ENCODE peak calls at places on chromosomes 7 and 10, in six cellular contexts. One of them, this sample, is unnamed.

GRCh38 chr7:26212921-26213718 is 11.6 kb downstream of the CBX3 start:
- ATAC-seq in CD4-positive, alpha-beta T cell: no peak
- ATAC-seq in CD8-positive, alpha-beta T cell: no peak
- ATAC-seq in HepG2: no peak
- ATAC-seq in memory B cell: no peak
- ATAC-seq in activated CD8-positive, alpha-beta T cell treated with anti-CD3 and anti-CD28 coated beads for 36 hours: no peak
- ATAC-seq in this sample: no peak

GRCh38 chr7:150325110-150325611 is 1.8 kb upstream of the ACTR3C start:
- ATAC-seq in CD4-positive, alpha-beta T cell: no peak
- ATAC-seq in activated CD8-positive, alpha-beta T cell treated with anti-CD3 and anti-CD28 coated beads for 36 hours: no peak
- ATAC-seq in HepG2: no peak
- ATAC-seq in CD8-positive, alpha-beta T cell: no peak
- ATAC-seq in memory B cell: no peak
- ATAC-seq in this sample: peak; percentile 48

GRCh38 chr10:4086041-4086886 is 301.3 kb upstream of the KLF6 start:
- ATAC-seq in CD8-positive, alpha-beta T cell: no peak
- ATAC-seq in memory B cell: no peak
- ATAC-seq in CD4-positive, alpha-beta T cell: no peak
- ATAC-seq in activated CD8-positive, alpha-beta T cell treated with anti-CD3 and anti-CD28 coated beads for 36 hours: no peak
- ATAC-seq in HepG2: no peak
- ATAC-seq in this sample: no peak

GRCh38 chr10:26430641-26431163 is 7.4 kb upstream of the APBB1IP start:
- ATAC-seq in CD4-positive, alpha-beta T cell: peak; percentile 39
- ATAC-seq in CD8-positive, alpha-beta T cell: peak; percentile 83
- ATAC-seq in memory B cell: peak; percentile 98
- ATAC-seq in HepG2: no peak
- ATAC-seq in activated CD8-positive, alpha-beta T cell treated with anti-CD3 and anti-CD28 coated beads for 36 hours: peak; percentile 97
- ATAC-seq in this sample: peak; percentile 58

GRCh38 chr10:68095176-68095575 is 14.1 kb upstream of the MYPN start:
- ATAC-seq in HepG2: no peak
- ATAC-seq in CD8-positive, alpha-beta T cell: no peak
- ATAC-seq in memory B cell: no peak
- ATAC-seq in activated CD8-positive, alpha-beta T cell treated with anti-CD3 and anti-CD28 coated beads for 36 hours: no peak
- ATAC-seq in CD4-positive, alpha-beta T cell: no peak
- ATAC-seq in this sample: no peak

GRCh38 chr10:4652111-4653010 is 173.6 kb upstream of the AKR1E2 start:
- ATAC-seq in activated CD8-positive, alpha-beta T cell treated with anti-CD3 and anti-CD28 coated beads for 36 hours: peak; percentile 88
- ATAC-seq in CD4-positive, alpha-beta T cell: no peak
- ATAC-seq in memory B cell: no peak
- ATAC-seq in HepG2: no peak
- ATAC-seq in CD8-positive, alpha-beta T cell: no peak
- ATAC-seq in this sample: no peak

GRCh38 chr7:100373261-100373831 is at the start of gene PILRA:
- ATAC-seq in CD8-positive, alpha-beta T cell: no peak
- ATAC-seq in HepG2: peak; percentile 45
- ATAC-seq in memory B cell: no peak
- ATAC-seq in CD4-positive, alpha-beta T cell: no peak
- ATAC-seq in activated CD8-positive, alpha-beta T cell treated with anti-CD3 and anti-CD28 coated beads for 36 hours: no peak
- ATAC-seq in this sample: peak; percentile 50

GRCh38 chr10:29857843-29858242 is 201.5 kb downstream of the JCAD start:
- ATAC-seq in HepG2: no peak
- ATAC-seq in CD8-positive, alpha-beta T cell: no peak
- ATAC-seq in activated CD8-positive, alpha-beta T cell treated with anti-CD3 and anti-CD28 coated beads for 36 hours: no peak
- ATAC-seq in memory B cell: no peak
- ATAC-seq in CD4-positive, alpha-beta T cell: no peak
- ATAC-seq in this sample: no peak

GRCh38 chr7:126702242-126703016 is 550.3 kb downstream of the GRM8 start:
- ATAC-seq in activated CD8-positive, alpha-beta T cell treated with anti-CD3 and anti-CD28 coated beads for 36 hours: no peak
- ATAC-seq in CD4-positive, alpha-beta T cell: no peak
- ATAC-seq in memory B cell: no peak
- ATAC-seq in HepG2: no peak
- ATAC-seq in CD8-positive, alpha-beta T cell: no peak
- ATAC-seq in this sample: no peak

GRCh38 chr7:115229401-115230083 is 307.6 kb downstream of the MDFIC start:
- ATAC-seq in CD8-positive, alpha-beta T cell: no peak
- ATAC-seq in activated CD8-positive, alpha-beta T cell treated with anti-CD3 and anti-CD28 coated beads for 36 hours: no peak
- ATAC-seq in CD4-positive, alpha-beta T cell: peak; percentile 52
- ATAC-seq in memory B cell: no peak
- ATAC-seq in HepG2: no peak
- ATAC-seq in this sample: no peak

GRCh38 chr7:102208826-102209225 is 77.8 kb upstream of the SH2B2 start:
- ATAC-seq in activated CD8-positive, alpha-beta T cell treated with anti-CD3 and anti-CD28 coated beads for 36 hours: no peak
- ATAC-seq in HepG2: no peak
- ATAC-seq in CD4-positive, alpha-beta T cell: no peak
- ATAC-seq in CD8-positive, alpha-beta T cell: no peak
- ATAC-seq in memory B cell: no peak
- ATAC-seq in this sample: no peak

GRCh38 chr10:27687808-27688207 is 57.8 kb downstream of the MKX start:
- ATAC-seq in CD4-positive, alpha-beta T cell: no peak
- ATAC-seq in CD8-positive, alpha-beta T cell: no peak
- ATAC-seq in HepG2: no peak
- ATAC-seq in activated CD8-positive, alpha-beta T cell treated with anti-CD3 and anti-CD28 coated beads for 36 hours: no peak
- ATAC-seq in memory B cell: no peak
- ATAC-seq in this sample: peak; percentile 36

GRCh38 chr7:155665957-155666287 is 21.5 kb downstream of the RBM33 start:
- ATAC-seq in CD8-positive, alpha-beta T cell: no peak
- ATAC-seq in CD4-positive, alpha-beta T cell: no peak
- ATAC-seq in HepG2: no peak
- ATAC-seq in memory B cell: no peak
- ATAC-seq in activated CD8-positive, alpha-beta T cell treated with anti-CD3 and anti-CD28 coated beads for 36 hours: peak; percentile 75
- ATAC-seq in this sample: no peak

GRCh38 chr10:133151528-133151927 is 8.5 kb upstream of the KNDC1 start:
- ATAC-seq in activated CD8-positive, alpha-beta T cell treated with anti-CD3 and anti-CD28 coated beads for 36 hours: no peak
- ATAC-seq in HepG2: no peak
- ATAC-seq in memory B cell: no peak
- ATAC-seq in CD8-positive, alpha-beta T cell: no peak
- ATAC-seq in CD4-positive, alpha-beta T cell: no peak
- ATAC-seq in this sample: no peak

GRCh38 chr7:122380993-122381392 is 76.4 kb upstream of the FEZF1 start:
- ATAC-seq in activated CD8-positive, alpha-beta T cell treated with anti-CD3 and anti-CD28 coated beads for 36 hours: no peak
- ATAC-seq in HepG2: no peak
- ATAC-seq in CD4-positive, alpha-beta T cell: no peak
- ATAC-seq in memory B cell: no peak
- ATAC-seq in CD8-positive, alpha-beta T cell: no peak
- ATAC-seq in this sample: no peak

GRCh38 chr10:71243756-71244637 is 31.6 kb downstream of the UNC5B start:
- ATAC-seq in CD8-positive, alpha-beta T cell: no peak
- ATAC-seq in activated CD8-positive, alpha-beta T cell treated with anti-CD3 and anti-CD28 coated beads for 36 hours: peak; percentile 20
- ATAC-seq in HepG2: no peak
- ATAC-seq in memory B cell: no peak
- ATAC-seq in CD4-positive, alpha-beta T cell: no peak
- ATAC-seq in this sample: peak; percentile 66

This sample was measured in gastroesophageal sphincter.